ENCODE peak calls at places on chromosomes 1 and 21, in ten cellular contexts. B is NCI-H1092 treated with DMSO at 0.1 percent for 48 hours, P is HFFc6, H is NCI-H1417 treated with DMSO at 0.1 percent for 48 hours, J is NCI-H345, W is kidney tubule cell, T is posterior cingulate gyrus, Y is fibroblast of pulmonary artery, X is Caki2, S is C1 segment of cervical spinal cord. D is an unnamed sample.

GRCh38 chr1:94156226-94156625 is 35.3 kb upstream of the ABCA4 start:
- DNase-seq in J (no peak), T (no peak), B (no peak), S (no peak), P (no peak), Y (peak), H (no peak), W (no peak), X (no peak), D (no peak)

GRCh38 chr1:200374569-200375312 is 35.1 kb downstream of the ZNF281 start:
- DNase-seq in X (no peak), Y (no peak), T (no peak), W (peak), B (no peak), S (no peak), H (no peak), P (no peak), J (no peak), D (no peak)

GRCh38 chr1:205374205-205375078 is 17.7 kb upstream of the KLHDC8A start:
- DNase-seq in S (no peak), B (peak), J (no peak), P (peak), X (peak), H (no peak), Y (peak), T (no peak), W (peak), D (no peak)

GRCh38 chr1:45669859-45670655 is 16.3 kb downstream of the GPBP1L1 start:
- DNase-seq in W (no peak), Y (no peak), S (no peak), H (no peak), B (no peak), X (no peak), J (no peak), P (peak), T (no peak), D (no peak)

GRCh38 chr1:169809370-169810095 is 14.8 kb upstream of the METTL18 start:
- DNase-seq in T (no peak), Y (peak), W (peak), X (peak), J (peak), H (no peak), P (peak), B (peak), S (no peak), D (no peak)

GRCh38 chr21:41877901-41878830 is 978 bp downstream of the PRDM15 start:
- DNase-seq in W (peak), J (peak), X (peak), S (no peak), H (no peak), B (peak), Y (peak), T (no peak), P (peak), D (no peak)

GRCh38 chr21:42794551-42794950 is 84.8 kb downstream of the WDR4 start:
- DNase-seq in Y (no peak), P (no peak), J (no peak), S (no peak), X (no peak), H (no peak), W (no peak), T (no peak), B (no peak), D (no peak)

GRCh38 chr1:24896176-24896575 is 33.9 kb downstream of the RUNX3 start:
- DNase-seq in B (no peak), H (no peak), P (no peak), Y (no peak), X (no peak), S (no peak), T (no peak), W (no peak), J (no peak), D (no peak)

GRCh38 chr1:162270016-162270415 is 106.6 kb downstream of the SPATA46 start:
- DNase-seq in T (no peak), W (no peak), Y (no peak), S (no peak), X (no peak), P (no peak), J (no peak), B (no peak), H (no peak), D (no peak)

GRCh38 chr1:37174876-37175275 is 140.6 kb upstream of the GRIK3 start:
- DNase-seq in B (no peak), S (no peak), T (no peak), X (no peak), W (peak), H (no peak), Y (no peak), J (no peak), P (no peak), D (no peak)

GRCh38 chr1:70319750-70320149 is 34.8 kb downstream of the ANKRD13C start:
- DNase-seq in T (no peak), S (no peak), H (no peak), Y (peak), X (peak), P (peak), J (no peak), B (no peak), W (peak), D (no peak)

GRCh38 chr1:38194486-38194885 is 147.9 kb upstream of the POU3F1 start:
- DNase-seq in X (no peak), S (no peak), J (no peak), Y (no peak), T (no peak), B (peak), P (no peak), W (no peak), H (no peak), D (peak)

GRCh38 chr21:16422702-16423101 is 692.9 kb downstream of the USP25 start:
- DNase-seq in S (no peak), X (no peak), B (peak), W (no peak), H (no peak), T (no peak), J (no peak), Y (peak), P (no peak), D (no peak)

GRCh38 chr1:236311040-236311439 is 29.3 kb upstream of the ERO1B start:
- DNase-seq in P (no peak), T (no peak), J (no peak), H (no peak), B (no peak), W (no peak), S (no peak), Y (no peak), X (no peak), D (no peak)

GRCh38 chr1:170931650-170932049 is 3.7 kb upstream of the MROH9 start:
- DNase-seq in H (no peak), Y (no peak), P (no peak), B (no peak), T (no peak), J (no peak), X (no peak), S (no peak), W (no peak), D (no peak)

GRCh38 chr1:47690341-47691244 is 252.7 kb downstream of the FOXD2 start:
- DNase-seq in H (no peak), W (no peak), J (no peak), P (no peak), T (no peak), B (no peak), Y (no peak), X (no peak), S (no peak), D (no peak)

GRCh38 chr1:114609826-114610225 is 28.4 kb upstream of the BCAS2 start:
- DNase-seq in S (no peak), X (no peak), Y (no peak), T (no peak), B (no peak), P (no peak), H (no peak), W (no peak), J (no peak), D (no peak)

GRCh38 chr1:90417139-90417538 is 300.0 kb downstream of the BARHL2 start:
- DNase-seq in W (no peak), S (no peak), H (no peak), P (no peak), J (no peak), T (no peak), X (no peak), Y (peak), B (no peak), D (no peak)

GRCh38 chr1:54375331-54376084 is 30.7 kb downstream of the SSBP3 start:
- DNase-seq in W (no peak), H (no peak), T (no peak), J (no peak), X (no peak), Y (no peak), B (no peak), P (no peak), S (no peak), D (no peak)

D was measured in DMS153.